ENCODE peak calls at places on chromosomes 16 and 17, in ten cellular contexts. L, R, U, D, C, B, N, Q, E and O are unnamed samples.
A peak's percentile ranks its signal among the peaks of the same experiment; 100 is the strongest.

GRCh38 chr17:61240851-61241468 is 158.7 kb upstream of the TBX2 start:
- DNase-seq in L (no peak), R (no peak), U (no peak), D (no peak), C (no peak), B (no peak), N (no peak), Q (no peak), E (no peak), O (no peak)

GRCh38 chr16:10256855-10257641 is 74.8 kb upstream of the GRIN2A start:
- DNase-seq in L (peak; percentile 50), R (no peak), U (no peak), D (peak; percentile 49), C (peak; percentile 6), B (peak; percentile 86), N (peak; percentile 29), Q (peak; percentile 91), E (peak; percentile 26), O (peak; percentile 19)

GRCh38 chr17:21814776-21815175 is 122.5 kb downstream of the KCNJ18 start:
- DNase-seq in L (no peak), R (no peak), U (no peak), D (no peak), C (no peak), B (no peak), N (peak; percentile 17), Q (no peak), E (no peak), O (no peak)

GRCh38 chr16:22323173-22323997 is 26.2 kb downstream of the POLR3E start:
- DNase-seq in L (no peak), R (no peak), U (no peak), D (no peak), C (no peak), B (no peak), N (no peak), Q (no peak), E (no peak), O (peak; percentile 19)

GRCh38 chr17:30808785-30809286 is 15.7 kb downstream of the CRLF3 start:
- DNase-seq in L (no peak), R (no peak), U (peak; percentile 14), D (peak; percentile 91), C (no peak), B (no peak), N (no peak), Q (no peak), E (no peak), O (no peak)

GRCh38 chr17:29043539-29044165 is 711 bp downstream of the PIPOX start:
- DNase-seq in L (no peak), R (no peak), U (no peak), D (no peak), C (no peak), B (no peak), N (no peak), Q (no peak), E (no peak), O (no peak)

GRCh38 chr17:16371742-16372141 is 9.1 kb upstream of the UBB start:
- DNase-seq in L (no peak), R (no peak), U (peak; percentile 27), D (no peak), C (no peak), B (peak; percentile 26), N (no peak), Q (no peak), E (no peak), O (no peak)

GRCh38 chr17:16083223-16083622 is 83.6 kb downstream of the TTC19 start:
- DNase-seq in L (no peak), R (no peak), U (no peak), D (no peak), C (no peak), B (no peak), N (no peak), Q (no peak), E (no peak), O (no peak)

GRCh38 chr17:33778505-33779398 is 476.3 kb upstream of the CCL2 start:
- DNase-seq in L (peak; percentile 28), R (no peak), U (no peak), D (peak; percentile 2), C (peak; percentile 61), B (peak; percentile 57), N (peak; percentile 37), Q (peak; percentile 33), E (peak; percentile 30), O (peak; percentile 26)

GRCh38 chr17:9294661-9295210 is 273.4 kb downstream of the NTN1 start:
- DNase-seq in L (no peak), R (no peak), U (no peak), D (no peak), C (no peak), B (no peak), N (no peak), Q (no peak), E (no peak), O (no peak)

GRCh38 chr16:68508641-68509240 is 30.4 kb upstream of the ZFP90 start:
- DNase-seq in L (no peak), R (no peak), U (no peak), D (no peak), C (no peak), B (no peak), N (no peak), Q (no peak), E (no peak), O (no peak)

GRCh38 chr17:78774956-78775571 is 7.0 kb downstream of the CYTH1 start:
- DNase-seq in L (no peak), R (no peak), U (peak; percentile 51), D (no peak), C (peak; percentile 29), B (no peak), N (peak; percentile 47), Q (no peak), E (peak; percentile 55), O (no peak)

GRCh38 chr17:4426499-4427208 is 7.1 kb upstream of the SPNS3 start:
- DNase-seq in L (no peak), R (no peak), U (no peak), D (no peak), C (no peak), B (no peak), N (peak; percentile 33), Q (no peak), E (no peak), O (no peak)

GRCh38 chr16:28491970-28492474 is at the start of gene CLN3:
- DNase-seq in L (peak; percentile 91), R (peak; percentile 98), U (peak; percentile 97), D (peak; percentile 89), C (peak; percentile 90), B (peak; percentile 93), N (peak; percentile 94), Q (peak; percentile 96), E (peak; percentile 94), O (peak; percentile 91)

GRCh38 chr17:17141860-17142552 is 64.1 kb downstream of the PLD6 start:
- DNase-seq in L (no peak), R (no peak), U (peak; percentile 78), D (no peak), C (peak; percentile 34), B (peak; percentile 84), N (no peak), Q (no peak), E (no peak), O (peak; percentile 55)

GRCh38 chr16:578870-579405 is 9.2 kb downstream of the PIGQ start:
- DNase-seq in L (peak; percentile 85), R (no peak), U (peak; percentile 85), D (no peak), C (peak; percentile 43), B (peak; percentile 77), N (peak; percentile 71), Q (peak; percentile 60), E (peak; percentile 79), O (peak; percentile 77)

DNA sequence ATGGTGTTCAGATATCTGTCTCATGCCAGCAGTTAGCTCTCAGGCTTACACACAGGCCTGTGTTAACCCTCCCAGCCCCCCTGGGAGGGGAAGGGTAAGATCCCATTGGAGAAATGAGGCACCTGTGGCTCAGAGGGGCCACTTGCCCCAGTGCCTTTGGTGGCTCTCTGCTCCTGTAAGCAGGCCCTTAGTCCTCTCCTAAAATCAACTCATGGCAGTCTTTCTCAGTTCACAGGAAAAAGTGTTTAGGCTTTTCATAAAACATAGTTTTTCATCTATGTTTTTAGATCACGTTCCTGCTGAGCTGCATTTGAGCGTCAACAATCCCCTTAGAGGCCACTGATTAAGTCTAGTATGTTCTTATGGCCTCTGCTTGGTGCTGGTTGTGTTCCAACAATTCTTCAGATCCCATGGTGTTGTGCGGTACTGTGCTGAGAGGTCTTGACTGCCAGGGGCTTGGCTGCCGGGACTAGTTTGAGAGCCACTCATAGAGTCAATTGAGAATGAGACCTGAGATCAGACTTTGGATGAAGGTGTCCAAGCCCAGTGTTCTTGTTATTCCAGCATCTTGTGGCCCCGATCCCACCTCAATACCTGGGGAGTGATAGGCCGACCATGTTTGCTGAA is 10.6 kb downstream of the TAOK2 start:
- DNase-seq in L (no peak), R (no peak), U (no peak), D (no peak), C (no peak), B (no peak), N (peak; percentile 85), Q (no peak), E (no peak), O (no peak)
- H3K36me3 ChIP-seq in L (peaks cover 100% of the 10 kb centered on the region), R (peaks cover 100% of the 10 kb centered on the region), U (peaks cover 93% of the 10 kb centered on the region), D (peaks cover 24% of the 10 kb centered on the region), C (peaks cover 58% of the 10 kb centered on the region), B (peaks cover 97% of the 10 kb centered on the region), N (peaks cover 100% of the 10 kb centered on the region), Q (peaks cover 100% of the 10 kb centered on the region), E (no peaks in the 10 kb centered on the region), O (no peaks in the 10 kb centered on the region)

GRCh38 chr16:4244254-4244812 is 2.5 kb upstream of the SRL start:
- DNase-seq in L (peak; percentile 62), R (no peak), U (no peak), D (no peak), C (no peak), B (no peak), N (no peak), Q (no peak), E (no peak), O (no peak)
- TF ChIP-seq EP300 in L (no peak), R (no peak), U (no peak), D (no peak), C (no peak), B (no peak), N (no peak), Q (no peak), E (no peak), O (no peak)

GRCh38 chr16:85589688-85590505 is 23.2 kb upstream of the GSE1 start:
- DNase-seq in L (no peak), R (no peak), U (no peak), D (no peak), C (no peak), B (no peak), N (no peak), Q (no peak), E (no peak), O (no peak)
- H3K36me3 ChIP-seq in L (no peaks in the 10 kb centered on the region), R (no peaks in the 10 kb centered on the region), U (no peaks in the 10 kb centered on the region), D (no peaks in the 10 kb centered on the region), C (no peaks in the 10 kb centered on the region), B (no peaks in the 10 kb centered on the region), N (no peaks in the 10 kb centered on the region), Q (peaks cover 11% of the 10 kb centered on the region), E (no peaks in the 10 kb centered on the region), O (no peaks in the 10 kb centered on the region)

DNA sequence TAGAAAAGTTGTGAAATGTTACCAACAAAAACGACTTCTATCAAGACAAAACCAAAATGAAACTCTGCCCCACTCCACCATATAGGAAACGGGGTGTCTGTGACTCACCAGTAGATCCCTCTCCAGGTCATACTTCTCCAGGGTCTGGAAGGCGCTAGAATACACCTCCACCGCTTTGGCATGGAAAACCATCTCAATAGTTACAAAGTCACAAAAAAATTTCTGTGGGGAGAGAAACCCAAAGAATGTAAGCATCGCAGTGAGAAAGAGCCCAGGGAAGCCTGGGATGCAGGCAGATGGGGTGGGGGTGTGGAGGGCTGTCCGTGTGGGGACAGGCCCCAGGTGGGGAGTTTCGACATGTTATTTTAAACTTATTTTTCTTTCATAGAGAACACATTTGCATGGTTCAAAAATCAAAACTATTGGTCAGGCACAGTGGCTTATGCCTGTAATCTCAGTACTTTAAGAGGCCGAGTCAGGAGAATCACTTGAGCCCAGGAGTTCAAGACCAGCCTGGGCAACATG is 10.1 kb downstream of the CIBAR2 start:
- DNase-seq in L (no peak), R (no peak), U (no peak), D (no peak), C (no peak), B (no peak), N (no peak), Q (no peak), E (no peak), O (no peak)
- TF ChIP-seq EP300 in L (no peak), R (no peak), U (no peak), D (no peak), C (no peak), B (no peak), N (no peak), Q (no peak), E (no peak), O (no peak)